ENCODE peak calls at places on chromosomes 1 and 21, in seven cellular contexts. Z, T, U, I, D, M and K are unnamed samples.

GRCh38 chr1:72207059-72207458 is 75.3 kb downstream of the NEGR1 start:
- DNase-seq in Z (no peak), T (no peak), U (no peak), I (no peak), D (no peak), M (no peak), K (no peak)

GRCh38 chr1:87330954-87331318 is 2.3 kb downstream of the LMO4 start:
- DNase-seq in Z (no peak), T (no peak), U (no peak), I (no peak), D (no peak), M (no peak), K (no peak)

GRCh38 chr1:230158422-230159291 is 91.6 kb downstream of the GALNT2 start:
- DNase-seq in Z (no peak), T (no peak), U (no peak), I (peak), D (no peak), M (no peak), K (no peak)

GRCh38 chr21:42245348-42246185 is 26.6 kb downstream of the ABCG1 start:
- DNase-seq in Z (no peak), T (no peak), U (no peak), I (peak), D (no peak), M (peak), K (no peak)

GRCh38 chr1:204419064-204419403 is 7.4 kb upstream of the PPP1R15B start:
- DNase-seq in Z (no peak), T (no peak), U (no peak), I (no peak), D (no peak), M (no peak), K (no peak)

GRCh38 chr1:192550922-192551534 is 24.5 kb upstream of the RGS1 start:
- DNase-seq in Z (no peak), T (no peak), U (peak), I (no peak), D (no peak), M (no peak), K (no peak)

GRCh38 chr1:207935166-207935583 is 24.2 kb upstream of the CD34 start:
- DNase-seq in Z (no peak), T (no peak), U (no peak), I (no peak), D (no peak), M (no peak), K (no peak)

GRCh38 chr1:3668585-3669300 is 16.4 kb downstream of the TP73 start:
- DNase-seq in Z (no peak), T (no peak), U (no peak), I (peak), D (no peak), M (peak), K (no peak)

GRCh38 chr1:207402744-207403143 is 51.4 kb upstream of the CR2 start:
- DNase-seq in Z (no peak), T (no peak), U (no peak), I (no peak), D (no peak), M (no peak), K (no peak)

GRCh38 chr1:12290828-12291227 is 61.0 kb downstream of the VPS13D start:
- DNase-seq in Z (no peak), T (no peak), U (no peak), I (no peak), D (no peak), M (no peak), K (no peak)
- TF ChIP-seq CTCF in Z (no peak), T (no peak), U (no peak), I (no peak), D (no peak), M (no peak), K (no peak)

GRCh38 chr1:161076410-161076809 is 6.7 kb upstream of the ARHGAP30 start:
- DNase-seq in Z (no peak), T (no peak), U (no peak), I (no peak), D (no peak), M (no peak), K (no peak)

GRCh38 chr1:161074676-161075368 is 5.1 kb upstream of the ARHGAP30 start:
- DNase-seq in Z (no peak), T (no peak), U (no peak), I (no peak), D (no peak), M (no peak), K (no peak)

GRCh38 chr1:161072751-161073449 is 3.2 kb upstream of the ARHGAP30 start:
- DNase-seq in Z (no peak), T (no peak), U (no peak), I (no peak), D (no peak), M (no peak), K (no peak)

GRCh38 chr1:161071886-161072371 is 2.2 kb upstream of the ARHGAP30 start:
- DNase-seq in Z (peak), T (no peak), U (peak), I (peak), D (no peak), M (peak), K (no peak)

GRCh38 chr1:161073474-161074121 is 3.9 kb upstream of the ARHGAP30 start:
- DNase-seq in Z (no peak), T (no peak), U (no peak), I (no peak), D (no peak), M (no peak), K (no peak)
- TF ChIP-seq CTCF in Z (no peak), T (no peak), U (no peak), I (no peak), D (no peak), M (no peak), K (no peak)

GRCh38 chr1:5620997-5621396 is 371.2 kb downstream of the NPHP4 start:
- DNase-seq in Z (no peak), T (no peak), U (no peak), I (peak), D (no peak), M (peak), K (peak)
- TF ChIP-seq CTCF in Z (no peak), T (no peak), U (no peak), I (no peak), D (no peak), M (peak), K (peak)

GRCh38 chr1:11534846-11535245 is 55.9 kb downstream of the DISP3 start:
- DNase-seq in Z (no peak), T (no peak), U (no peak), I (no peak), D (no peak), M (no peak), K (no peak)
- TF ChIP-seq CTCF in Z (no peak), T (no peak), U (no peak), I (no peak), D (no peak), M (no peak), K (no peak)

GRCh38 chr1:39266269-39266668 is 61.8 kb downstream of the MACF1 start:
- DNase-seq in Z (no peak), T (no peak), U (no peak), I (peak), D (no peak), M (no peak), K (no peak)
- TF ChIP-seq CTCF in Z (no peak), T (peak), U (peak), I (no peak), D (peak), M (no peak), K (peak)

GRCh38 chr1:154328318-154329151 is 3.2 kb downstream of the ATP8B2 start:
- DNase-seq in Z (peak), T (peak), U (peak), I (peak), D (no peak), M (peak), K (no peak)

GRCh38 chr1:154330669-154331068 is 5.3 kb downstream of the ATP8B2 start:
- DNase-seq in Z (no peak), T (no peak), U (no peak), I (no peak), D (no peak), M (no peak), K (no peak)

GRCh38 chr1:154327466-154328317 is 2.4 kb downstream of the ATP8B2 start:
- DNase-seq in Z (no peak), T (no peak), U (no peak), I (no peak), D (no peak), M (no peak), K (no peak)

GRCh38 chr1:154329551-154330131 is 4.3 kb downstream of the ATP8B2 start:
- DNase-seq in Z (no peak), T (no peak), U (no peak), I (peak), D (no peak), M (no peak), K (no peak)

GRCh38 chr1:154329152-154329521 is 3.8 kb downstream of the ATP8B2 start:
- DNase-seq in Z (no peak), T (no peak), U (peak), I (peak), D (no peak), M (peak), K (no peak)
- TF ChIP-seq CTCF in Z (no peak), T (peak), U (peak), I (no peak), D (peak), M (peak), K (peak)